ENCODE peak calls at places on chromosomes 2 and 18, in five cellular contexts. N is caudate nucleus, M is stomach, D is fibroblast of the aortic adventitia, J is neural crest cell. I is an unnamed sample.

GRCh38 chr2:767944-768343 is 90.7 kb upstream of the TMEM18 start:
- DNase-seq in N (no peak), M (no peak), D (no peak), J (no peak), I (no peak)

GRCh38 chr2:207223051-207223450 is 57.3 kb upstream of the KLF7 start:
- DNase-seq in N (no peak), M (no peak), D (no peak), J (no peak), I (no peak)

GRCh38 chr2:240557808-240558207 is at the start of gene ANKMY1:
- DNase-seq in N (peak), M (peak), D (peak), J (peak), I (peak)

GRCh38 chr2:109166811-109167210 is 37.8 kb downstream of the SH3RF3 start:
- DNase-seq in N (no peak), M (no peak), D (peak), J (no peak), I (no peak)

GRCh38 chr2:25528173-25528572 is 145.2 kb downstream of the DTNB start:
- DNase-seq in N (no peak), M (no peak), D (peak), J (no peak), I (no peak)

GRCh38 chr2:163213699-163214098 is 375.1 kb upstream of the KCNH7 start:
- DNase-seq in N (no peak), M (no peak), D (peak), J (no peak), I (no peak)

GRCh38 chr18:77478619-77479018 is 229.0 kb downstream of the GALR1 start:
- DNase-seq in N (no peak), M (no peak), D (peak), J (no peak), I (no peak)

GRCh38 chr2:158973511-158973956 is 5.1 kb downstream of the TANC1 start:
- DNase-seq in N (no peak), M (no peak), D (no peak), J (no peak), I (no peak)

GRCh38 chr2:110858993-110859770 is 126.8 kb downstream of the ACOXL start:
- DNase-seq in N (no peak), M (no peak), D (no peak), J (no peak), I (no peak)

GRCh38 chr2:79131687-79132086 is 11.4 kb downstream of the REG1A start:
- DNase-seq in N (no peak), M (peak), D (no peak), J (no peak), I (no peak)

GRCh38 chr2:177264209-177264538 is 353 bp downstream of the NFE2L2 start:
- DNase-seq in N (no peak), M (peak), D (no peak), J (peak), I (no peak)

GRCh38 chr2:86556508-86556907 is 6.7 kb downstream of the CHMP3 start:
- DNase-seq in N (no peak), M (no peak), D (no peak), J (no peak), I (no peak)

GRCh38 chr2:226300487-226300886 is 499.1 kb downstream of the IRS1 start:
- DNase-seq in N (no peak), M (no peak), D (no peak), J (no peak), I (no peak)

GRCh38 chr2:31694444-31694843 is 113.7 kb upstream of the SRD5A2 start:
- DNase-seq in N (no peak), M (no peak), D (peak), J (no peak), I (no peak)

GRCh38 chr2:127439343-127439742 is 21.1 kb downstream of the PROC start:
- DNase-seq in N (no peak), M (no peak), D (no peak), J (no peak), I (no peak)

GRCh38 chr18:21363411-21363810 is 121.4 kb downstream of the GREB1L start:
- DNase-seq in N (no peak), M (no peak), D (no peak), J (peak), I (no peak)

GRCh38 chr2:52502476-52502860 is 1265.1 kb upstream of the CHAC2 start:
- DNase-seq in N (no peak), M (no peak), D (no peak), J (no peak), I (no peak)

GRCh38 chr2:37766087-37766486 is 94.6 kb upstream of the CDC42EP3 start:
- DNase-seq in N (no peak), M (no peak), D (no peak), J (no peak), I (peak)

GRCh38 chr2:1824202-1824905 is 80.0 kb upstream of the PXDN start:
- DNase-seq in N (peak), M (no peak), D (peak), J (no peak), I (no peak)

GRCh38 chr2:37634914-37635358 is 36.5 kb downstream of the CDC42EP3 start:
- DNase-seq in N (no peak), M (no peak), D (no peak), J (no peak), I (no peak)

GRCh38 chr2:101608411-101609317 is 88.8 kb upstream of the MAP4K4 start:
- DNase-seq in N (no peak), M (no peak), D (no peak), J (no peak), I (no peak)

GRCh38 chr2:98487806-98488189 is 43.1 kb downstream of the INPP4A start:
- DNase-seq in N (no peak), M (no peak), D (no peak), J (no peak), I (peak)

GRCh38 chr2:31296641-31297287 is 62.8 kb downstream of the EHD3 start:
- DNase-seq in N (no peak), M (no peak), D (peak), J (no peak), I (peak)

GRCh38 chr2:69833752-69834151 is 4.3 kb downstream of the GMCL1 start:
- DNase-seq in N (no peak), M (no peak), D (no peak), J (no peak), I (no peak)